ENCODE peak calls at places on chromosomes 13 and 19, in six cellular contexts. One of them, this sample, is unnamed.

GRCh38 chr13:25890671-25891212 is 161.1 kb downstream of the SHISA2 start:
- DNase-seq in right atrium auricular region: no peak
- DNase-seq in testis: no peak
- DNase-seq in choroid plexus epithelial cell: peak
- DNase-seq in fibroblast of pulmonary artery: peak
- DNase-seq in thoracic aorta: no peak
- DNase-seq in this sample: no peak

GRCh38 chr13:103358245-103358932 is 292.2 kb upstream of the SLC10A2 start:
- DNase-seq in right atrium auricular region: no peak
- DNase-seq in choroid plexus epithelial cell: no peak
- DNase-seq in thoracic aorta: no peak
- DNase-seq in testis: no peak
- DNase-seq in fibroblast of pulmonary artery: no peak
- DNase-seq in this sample: no peak

GRCh38 chr13:100197591-100198365 is 108.9 kb downstream of the PCCA start:
- DNase-seq in thoracic aorta: no peak
- DNase-seq in choroid plexus epithelial cell: no peak
- DNase-seq in right atrium auricular region: no peak
- DNase-seq in fibroblast of pulmonary artery: no peak
- DNase-seq in testis: no peak
- DNase-seq in this sample: no peak

GRCh38 chr13:47215741-47216140 is 318.9 kb upstream of the HTR2A start:
- DNase-seq in choroid plexus epithelial cell: peak
- DNase-seq in fibroblast of pulmonary artery: peak
- DNase-seq in right atrium auricular region: no peak
- DNase-seq in testis: no peak
- DNase-seq in thoracic aorta: no peak
- DNase-seq in this sample: peak

GRCh38 chr19:38529610-38530009 is 88.1 kb downstream of the MAP4K1 start:
- DNase-seq in right atrium auricular region: no peak
- DNase-seq in fibroblast of pulmonary artery: no peak
- DNase-seq in choroid plexus epithelial cell: no peak
- DNase-seq in testis: no peak
- DNase-seq in thoracic aorta: no peak
- DNase-seq in this sample: no peak

GRCh38 chr19:19321143-19321577 is 531 bp downstream of the MAU2 start:
- DNase-seq in choroid plexus epithelial cell: peak
- DNase-seq in fibroblast of pulmonary artery: no peak
- DNase-seq in thoracic aorta: no peak
- DNase-seq in right atrium auricular region: no peak
- DNase-seq in testis: peak
- DNase-seq in this sample: no peak

GRCh38 chr13:27971776-27972618 is 2.9 kb upstream of the CDX2 start:
- DNase-seq in fibroblast of pulmonary artery: no peak
- DNase-seq in testis: no peak
- DNase-seq in thoracic aorta: no peak
- DNase-seq in choroid plexus epithelial cell: no peak
- DNase-seq in right atrium auricular region: peak
- DNase-seq in this sample: no peak

GRCh38 chr19:51246153-51246552 is 4.7 kb upstream of the SIGLECL1 start:
- DNase-seq in thoracic aorta: no peak
- DNase-seq in fibroblast of pulmonary artery: no peak
- DNase-seq in right atrium auricular region: no peak
- DNase-seq in choroid plexus epithelial cell: peak
- DNase-seq in testis: no peak
- DNase-seq in this sample: no peak

GRCh38 chr13:35838356-35838755 is 292.8 kb downstream of the DCLK1 start:
- DNase-seq in thoracic aorta: no peak
- DNase-seq in fibroblast of pulmonary artery: peak
- DNase-seq in right atrium auricular region: no peak
- DNase-seq in testis: no peak
- DNase-seq in choroid plexus epithelial cell: peak
- DNase-seq in this sample: peak

GRCh38 chr19:46976845-46977320 is 42.8 kb upstream of the NPAS1 start:
- DNase-seq in fibroblast of pulmonary artery: peak
- DNase-seq in testis: peak
- DNase-seq in choroid plexus epithelial cell: peak
- DNase-seq in thoracic aorta: no peak
- DNase-seq in right atrium auricular region: peak
- DNase-seq in this sample: peak

DNA sequence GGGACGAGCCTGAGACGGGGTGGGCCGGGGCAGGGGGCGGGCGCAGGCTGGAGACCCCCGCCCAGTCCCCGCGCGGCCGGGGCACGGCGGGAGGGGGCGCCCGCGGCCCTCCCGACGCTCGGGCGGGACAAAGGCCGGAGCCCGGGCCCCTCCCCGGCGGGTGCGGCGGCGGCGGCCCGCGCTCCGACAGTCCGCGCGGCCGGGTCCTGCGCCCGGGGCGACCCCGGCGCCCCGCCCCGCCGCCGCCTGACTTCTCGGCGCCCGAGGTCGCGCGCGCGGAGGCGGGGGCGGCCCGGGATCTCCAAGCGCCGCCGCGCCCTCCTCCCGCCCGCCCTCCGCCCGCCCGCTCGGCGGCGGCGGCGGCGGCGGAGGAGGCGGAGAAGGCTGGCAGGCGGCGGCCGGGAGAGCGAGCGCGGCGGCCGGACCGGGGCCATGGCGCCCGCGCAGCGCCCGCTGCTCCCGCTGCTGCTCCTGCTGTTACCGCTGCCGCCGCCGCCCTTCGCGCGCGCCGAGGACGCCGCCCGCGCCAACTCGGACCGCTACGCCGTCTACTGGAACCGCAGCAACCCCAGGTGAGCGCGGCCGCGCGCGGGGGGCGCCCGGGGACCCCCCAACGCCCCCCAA is at the start of gene EFNA2:
- DNase-seq in choroid plexus epithelial cell: no peak
- DNase-seq in fibroblast of pulmonary artery: no peak
- DNase-seq in testis: no peak
- DNase-seq in right atrium auricular region: no peak
- DNase-seq in thoracic aorta: no peak
- DNase-seq in this sample: no peak
- TF ChIP-seq CTCF in choroid plexus epithelial cell: no peak
- TF ChIP-seq CTCF in fibroblast of pulmonary artery: no peak
- TF ChIP-seq CTCF in testis: no peak
- TF ChIP-seq CTCF in right atrium auricular region: no peak
- TF ChIP-seq CTCF in thoracic aorta: no peak
- TF ChIP-seq CTCF in this sample: no peak

DNA sequence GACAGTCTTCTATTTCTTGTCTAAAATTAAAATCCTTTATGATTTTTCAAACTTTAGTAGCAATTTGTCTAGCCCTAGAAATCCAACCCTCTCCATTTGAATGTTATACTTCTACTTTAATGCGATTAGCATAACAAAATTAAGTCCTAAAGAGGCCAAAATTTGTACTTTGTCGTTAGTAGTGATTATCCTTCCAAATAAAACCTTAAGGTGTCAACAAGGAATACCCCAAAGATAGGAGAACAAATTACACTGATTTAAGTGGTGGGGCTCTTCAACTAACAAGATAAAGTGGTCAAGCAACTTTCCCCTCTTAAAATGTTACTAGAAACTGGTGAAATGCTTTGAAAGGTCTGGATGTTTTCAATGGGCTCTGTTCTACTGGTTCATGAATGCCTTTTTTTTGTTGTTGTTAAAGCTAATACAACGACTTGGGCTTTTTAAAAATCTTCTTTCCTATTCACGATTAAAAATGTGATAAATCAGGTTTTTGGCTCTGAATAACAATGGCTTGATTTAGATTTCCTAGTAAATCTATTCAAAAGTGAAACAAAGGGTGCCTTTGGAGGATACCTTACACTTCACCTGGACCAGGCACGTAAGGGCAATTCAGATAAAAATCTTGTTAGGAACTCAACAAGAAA is 3.3 kb downstream of the SOX21 start:
- DNase-seq in testis: no peak
- DNase-seq in thoracic aorta: no peak
- DNase-seq in choroid plexus epithelial cell: no peak
- DNase-seq in right atrium auricular region: no peak
- DNase-seq in fibroblast of pulmonary artery: no peak
- DNase-seq in this sample: peak
- H3K4me3 ChIP-seq in testis: no peak
- H3K4me3 ChIP-seq in thoracic aorta: no peak
- H3K4me3 ChIP-seq in choroid plexus epithelial cell: no peak
- H3K4me3 ChIP-seq in right atrium auricular region: no peak
- H3K4me3 ChIP-seq in fibroblast of pulmonary artery: no peak
- H3K4me3 ChIP-seq in this sample: no peak

DNA sequence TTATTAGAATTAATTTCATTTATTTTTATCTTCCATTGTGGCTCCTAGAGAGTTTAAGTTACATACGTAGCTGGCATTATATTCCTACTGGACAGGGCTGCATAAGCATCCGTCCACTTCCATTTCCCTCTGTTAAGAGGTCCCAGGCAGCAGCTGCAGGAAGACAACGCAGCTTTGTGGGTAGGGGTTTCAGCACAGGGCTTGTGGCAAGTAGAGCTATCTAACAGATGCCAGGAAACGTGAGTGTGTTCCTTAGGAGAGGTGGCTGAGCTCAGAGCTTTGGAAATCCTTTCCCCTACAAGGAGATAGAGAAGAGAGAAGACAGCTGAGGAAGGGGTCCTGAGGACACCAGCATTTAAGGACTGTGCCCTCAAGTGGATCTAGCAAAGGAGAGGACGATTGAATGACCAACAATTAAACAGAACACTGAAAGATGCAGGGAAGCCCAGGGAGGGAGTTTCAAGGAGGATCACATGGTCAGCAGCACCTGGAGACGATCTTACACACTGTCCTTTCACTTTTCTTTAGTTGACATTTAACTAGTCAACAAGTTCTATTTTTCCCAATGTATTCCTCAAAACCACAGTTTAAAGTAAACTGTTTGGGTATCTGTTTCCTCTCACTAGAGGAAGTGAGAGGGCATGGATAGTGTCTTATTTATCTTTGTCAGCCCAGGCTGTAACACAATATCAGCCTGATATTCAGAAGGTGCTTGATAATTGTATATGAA is 2.3 kb upstream of the N4BP2L1 start:
- DNase-seq in thoracic aorta: no peak
- DNase-seq in testis: no peak
- DNase-seq in choroid plexus epithelial cell: no peak
- DNase-seq in right atrium auricular region: no peak
- DNase-seq in fibroblast of pulmonary artery: no peak
- DNase-seq in this sample: no peak
- TF ChIP-seq CTCF in thoracic aorta: no peak
- TF ChIP-seq CTCF in testis: no peak
- TF ChIP-seq CTCF in choroid plexus epithelial cell: no peak
- TF ChIP-seq CTCF in right atrium auricular region: no peak
- TF ChIP-seq CTCF in fibroblast of pulmonary artery: no peak
- TF ChIP-seq CTCF in this sample: no peak

GRCh38 chr19:16199275-16199932 is 1.7 kb downstream of the AP1M1 start:
- DNase-seq in choroid plexus epithelial cell: no peak
- DNase-seq in thoracic aorta: no peak
- DNase-seq in right atrium auricular region: no peak
- DNase-seq in testis: no peak
- DNase-seq in fibroblast of pulmonary artery: no peak
- DNase-seq in this sample: no peak
- H3K4me3 ChIP-seq in choroid plexus epithelial cell: peak
- H3K4me3 ChIP-seq in thoracic aorta: peak
- H3K4me3 ChIP-seq in right atrium auricular region: no peak
- H3K4me3 ChIP-seq in testis: no peak
- H3K4me3 ChIP-seq in fibroblast of pulmonary artery: peak
- H3K4me3 ChIP-seq in this sample: no peak

GRCh38 chr13:24627864-24628418 is 52.3 kb upstream of the ATP12A start:
- DNase-seq in thoracic aorta: no peak
- DNase-seq in fibroblast of pulmonary artery: no peak
- DNase-seq in right atrium auricular region: no peak
- DNase-seq in choroid plexus epithelial cell: no peak
- DNase-seq in testis: no peak
- DNase-seq in this sample: no peak
- TF ChIP-seq CTCF in thoracic aorta: no peak
- TF ChIP-seq CTCF in fibroblast of pulmonary artery: no peak
- TF ChIP-seq CTCF in right atrium auricular region: no peak
- TF ChIP-seq CTCF in choroid plexus epithelial cell: no peak
- TF ChIP-seq CTCF in testis: no peak
- TF ChIP-seq CTCF in this sample: no peak

DNA sequence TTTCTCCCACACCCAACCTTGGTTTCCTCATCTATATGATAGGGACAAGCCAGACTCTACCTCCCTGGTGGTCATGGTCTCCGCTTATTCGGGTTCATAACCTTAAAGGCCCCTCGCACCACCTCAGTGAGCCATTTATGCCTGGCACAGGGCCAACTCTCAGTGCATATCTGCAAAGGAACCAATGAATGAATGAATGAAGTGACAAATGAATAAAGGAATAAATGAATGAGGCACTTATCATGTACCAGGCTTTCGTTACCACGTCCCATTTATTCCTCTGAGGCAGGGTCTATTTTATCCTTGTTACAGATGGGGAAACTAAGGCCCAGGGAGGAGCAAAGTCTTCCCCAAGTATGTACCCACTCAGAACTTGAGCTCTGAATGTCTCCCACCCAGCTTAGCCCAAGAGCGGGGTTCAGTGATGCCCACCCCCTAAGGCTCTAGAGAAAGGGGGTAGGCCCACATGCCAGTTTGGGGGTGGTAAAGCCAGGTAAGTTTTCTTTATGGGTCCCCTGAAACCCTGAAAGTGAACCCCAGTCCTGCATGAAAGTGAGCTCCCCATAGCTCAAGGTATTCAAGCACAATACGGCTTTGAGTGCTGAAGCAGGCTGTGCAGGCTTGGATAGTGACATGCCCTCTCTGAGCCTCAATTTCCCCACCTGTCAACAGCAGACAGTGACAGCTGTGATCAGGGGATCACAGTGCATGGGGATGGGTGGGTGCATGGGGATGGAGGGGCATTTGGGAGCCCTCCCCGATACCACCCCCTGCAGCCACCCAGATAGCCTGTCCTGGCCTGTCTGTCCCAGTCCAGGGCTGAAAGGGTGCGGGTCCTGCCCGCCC is 490 bp upstream of the SLC5A5 start:
- DNase-seq in testis: no peak
- DNase-seq in thoracic aorta: no peak
- DNase-seq in choroid plexus epithelial cell: no peak
- DNase-seq in fibroblast of pulmonary artery: no peak
- DNase-seq in right atrium auricular region: no peak
- DNase-seq in this sample: no peak
- H3K4me3 ChIP-seq in testis: no peak
- H3K4me3 ChIP-seq in thoracic aorta: no peak
- H3K4me3 ChIP-seq in choroid plexus epithelial cell: no peak
- H3K4me3 ChIP-seq in fibroblast of pulmonary artery: no peak
- H3K4me3 ChIP-seq in right atrium auricular region: no peak
- H3K4me3 ChIP-seq in this sample: no peak